ENCODE peak calls at places on chromosomes 5 and 9, in four cellular contexts. Y, K, C and T are unnamed samples.

GRCh38 chr9:134951994-134952393 is 34.3 kb upstream of the FCN1 start:
- DNase-seq in Y (no peak), K (no peak), C (no peak), T (no peak)

GRCh38 chr5:160506006-160507004 is 84.7 kb downstream of the PTTG1 start:
- DNase-seq in Y (no peak), K (no peak), C (no peak), T (peak)

GRCh38 chr5:81631124-81631523 is 119.8 kb downstream of the SSBP2 start:
- DNase-seq in Y (no peak), K (no peak), C (no peak), T (no peak)

GRCh38 chr9:106075991-106076390 is 381.6 kb downstream of the TMEM38B start:
- DNase-seq in Y (no peak), K (no peak), C (no peak), T (no peak)

GRCh38 chr5:77693913-77694312 is 55.4 kb upstream of the OTP start:
- DNase-seq in Y (no peak), K (no peak), C (no peak), T (no peak)

GRCh38 chr9:137813651-137814415 is 63.7 kb upstream of the CACNA1B start:
- DNase-seq in Y (no peak), K (no peak), C (no peak), T (no peak)

GRCh38 chr5:102670224-102670836 is 84.8 kb upstream of the PAM start:
- DNase-seq in Y (no peak), K (peak), C (peak), T (no peak)

GRCh38 chr5:1405121-1405520 is 40.1 kb downstream of the SLC6A3 start:
- DNase-seq in Y (no peak), K (no peak), C (no peak), T (peak)

GRCh38 chr9:92501671-92502393 is 19.5 kb upstream of the ASPN start:
- DNase-seq in Y (peak), K (peak), C (peak), T (peak)

GRCh38 chr5:34676409-34676808 is 20.3 kb downstream of the RAI14 start:
- DNase-seq in Y (no peak), K (no peak), C (no peak), T (no peak)

GRCh38 chr9:27572566-27572917 is 739 bp downstream of the C9orf72 start:
- DNase-seq in Y (peak), K (peak), C (peak), T (no peak)

GRCh38 chr9:112135706-112136105 is 39.4 kb downstream of the SUSD1 start:
- DNase-seq in Y (no peak), K (no peak), C (peak), T (no peak)

GRCh38 chr5:177303121-177303924 is at the start of the genes PRELID1 and RAB24:
- DNase-seq in Y (peak), K (peak), C (peak), T (peak)

GRCh38 chr9:6351757-6352156 is 23.6 kb downstream of the TPD52L3 start:
- DNase-seq in Y (no peak), K (no peak), C (no peak), T (no peak)

GRCh38 chr9:134035041-134036039 is 10.1 kb downstream of the BRD3OS start:
- DNase-seq in Y (no peak), K (no peak), C (peak), T (no peak)

GRCh38 chr9:34139477-34140146 is 13.1 kb upstream of the DCAF12 start:
- DNase-seq in Y (peak), K (peak), C (peak), T (peak)